ENCODE peak calls at places on chromosomes 13 and 19, in nine cellular contexts. O is stomach; E is fibroblast of lung; B is CD8-positive, alpha-beta T cell; R is naive thymus-derived CD4-positive, alpha-beta T cell; K is trophoblast cell; S is GM23338; L is effector memory CD4-positive, alpha-beta T cell; X is IMR-90. Q is an unnamed sample.
A peak's percentile ranks its signal among the peaks of the same experiment; 100 is the strongest.

GRCh38 chr19:18412610-18413239 is 6.5 kb upstream of the SSBP4 start:
- DNase-seq in R (no peak), K (no peak), B (no peak), L (no peak), E (no peak), O (no peak), S (peak; percentile 30), X (no peak), Q (no peak)

GRCh38 chr19:40165362-40165937 is 25.8 kb upstream of the MAP3K10 start:
- DNase-seq in E (peak; percentile 10), X (no peak), K (peak; percentile 10), L (peak; percentile 17), R (peak; percentile 34), O (peak; percentile 36), S (peak; percentile 90), B (peak; percentile 41), Q (no peak)

GRCh38 chr19:58350001-58350801 is 3.1 kb downstream of the A1BG start:
- DNase-seq in X (no peak), B (no peak), L (no peak), O (no peak), K (no peak), E (no peak), S (peak; percentile 53), R (no peak), Q (no peak)

GRCh38 chr13:113183450-113184129 is 24.9 kb downstream of the PCID2 start:
- DNase-seq in R (no peak), E (no peak), B (no peak), L (no peak), S (no peak), X (no peak), K (no peak), O (no peak), Q (no peak)

GRCh38 chr19:17079710-17080440 is 4.3 kb downstream of the MYO9B start:
- DNase-seq in S (no peak), R (no peak), K (peak; percentile 85), E (peak; percentile 99), X (peak; percentile 99), O (peak; percentile 74), L (peak; percentile 40), B (peak; percentile 35), Q (peak; percentile 96)

GRCh38 chr19:33260628-33261418 is 35.2 kb upstream of the SLC7A10 start:
- DNase-seq in E (no peak), S (no peak), X (no peak), B (no peak), K (no peak), L (no peak), R (no peak), O (no peak), Q (no peak)

GRCh38 chr13:113863511-113864302 is at the start of gene GAS6:
- DNase-seq in K (peak; percentile 12), X (no peak), S (peak; percentile 48), R (no peak), E (peak; percentile 51), O (peak; percentile 72), B (no peak), L (no peak), Q (no peak)

GRCh38 chr13:50529154-50529882 is 314.2 kb downstream of the DLEU7 start:
- DNase-seq in K (peak; percentile 74), B (no peak), L (no peak), E (peak; percentile 96), R (no peak), O (peak; percentile 87), S (no peak), X (peak; percentile 89), Q (peak; percentile 89)

GRCh38 chr19:18070181-18070580 is 16.6 kb downstream of the IL12RB1 start:
- DNase-seq in B (no peak), K (no peak), R (no peak), S (no peak), X (no peak), L (no peak), O (no peak), E (peak; percentile 6), Q (no peak)

GRCh38 chr19:51065221-51065960 is 499 bp upstream of the KLK13 start:
- DNase-seq in K (no peak), R (no peak), O (peak; percentile 27), B (no peak), X (no peak), S (no peak), E (no peak), L (no peak), Q (no peak)

GRCh38 chr13:108657520-108657919 is 28.1 kb downstream of the MYO16 start:
- DNase-seq in B (no peak), E (no peak), R (no peak), O (no peak), S (no peak), L (no peak), X (no peak), K (no peak), Q (no peak)

GRCh38 chr19:46697142-46697960 is 19.6 kb downstream of the PRKD2 start:
- DNase-seq in O (peak; percentile 94), L (no peak), X (peak; percentile 49), B (no peak), E (peak; percentile 56), S (peak; percentile 99), R (no peak), K (peak; percentile 85), Q (peak; percentile 94)

GRCh38 chr13:114313061-114313860 is 1.0 kb upstream of the CHAMP1 start:
- DNase-seq in X (peak; percentile 51), R (no peak), K (no peak), L (no peak), E (peak; percentile 22), O (no peak), B (no peak), S (no peak), Q (no peak)

GRCh38 chr13:44869167-44869566 is 120.1 kb downstream of the NUFIP1 start:
- DNase-seq in E (no peak), X (no peak), O (no peak), K (no peak), B (no peak), R (no peak), S (no peak), L (no peak), Q (no peak)

GRCh38 chr19:53086949-53087348 is 16.3 kb downstream of the ZNF160 start:
- DNase-seq in O (no peak), R (no peak), B (no peak), S (no peak), E (peak; percentile 17), X (peak; percentile 32), L (no peak), K (no peak), Q (no peak)

GRCh38 chr19:11414544-11414943 is 4.6 kb downstream of the RGL3 start:
- DNase-seq in R (no peak), K (no peak), S (no peak), O (no peak), B (no peak), E (no peak), X (no peak), L (no peak), Q (no peak)

GRCh38 chr19:10317045-10317856 is 1.4 kb upstream of the FDX2 start:
- DNase-seq in X (no peak), E (no peak), B (no peak), S (no peak), O (no peak), R (no peak), K (no peak), L (no peak), Q (no peak)
- H3K36me3 ChIP-seq in X (peaks cover 37% of the 10 kb centered on the region), E (peaks cover 22% of the 10 kb centered on the region), B (peaks cover 26% of the 10 kb centered on the region), S (peaks cover 10% of the 10 kb centered on the region), O (peaks cover 41% of the 10 kb centered on the region), R (peaks cover 3% of the 10 kb centered on the region), K (peaks cover 48% of the 10 kb centered on the region), L (peaks cover 48% of the 10 kb centered on the region), Q (peaks cover 45% of the 10 kb centered on the region)

DNA sequence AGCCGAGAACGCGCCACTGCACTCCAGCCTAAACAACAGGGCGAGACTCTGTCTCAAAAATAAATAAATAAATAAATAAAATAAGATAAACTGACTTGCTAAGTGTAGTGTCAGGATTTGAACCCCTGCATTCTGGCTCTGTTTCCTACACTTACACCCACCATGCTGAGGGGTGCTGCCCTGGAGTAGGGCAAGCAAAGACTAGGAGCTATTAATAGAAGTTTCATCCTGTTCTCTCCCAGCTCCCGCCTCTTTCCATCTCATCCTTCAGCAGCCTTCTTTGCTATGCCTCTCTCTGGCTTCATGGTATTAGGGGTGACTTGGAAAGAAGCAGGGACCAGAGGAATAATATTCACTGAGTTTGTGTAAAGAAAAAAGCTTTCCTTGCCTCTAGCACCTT is 8.5 kb upstream of the PLAUR start:
- DNase-seq in X (no peak), B (no peak), L (no peak), R (no peak), E (no peak), S (no peak), K (no peak), O (no peak), Q (no peak)
- H3K27ac ChIP-seq in X (no peak overlapping the region), B (no peak overlapping the region), L (no peak overlapping the region), R (no peak overlapping the region), E (no peak overlapping the region), S (no peak overlapping the region), K (no peak overlapping the region), O (no peak overlapping the region), Q (no peak overlapping the region)

GRCh38 chr19:3048190-3048533 is 14.1 kb downstream of the TLE5 start:
- DNase-seq in X (no peak), L (no peak), S (no peak), K (no peak), B (no peak), R (no peak), E (no peak), O (no peak), Q (no peak)
- H3K4me1 ChIP-seq in X (no peaks in the 10 kb centered on the region), L (peaks cover 6% of the 10 kb centered on the region), S (peaks cover 10% of the 10 kb centered on the region), K (no peaks in the 10 kb centered on the region), B (peaks cover 19% of the 10 kb centered on the region), R (peaks cover 4% of the 10 kb centered on the region), E (no peaks in the 10 kb centered on the region), O (peaks cover 19% of the 10 kb centered on the region), Q (peaks cover 20% of the 10 kb centered on the region)

DNA sequence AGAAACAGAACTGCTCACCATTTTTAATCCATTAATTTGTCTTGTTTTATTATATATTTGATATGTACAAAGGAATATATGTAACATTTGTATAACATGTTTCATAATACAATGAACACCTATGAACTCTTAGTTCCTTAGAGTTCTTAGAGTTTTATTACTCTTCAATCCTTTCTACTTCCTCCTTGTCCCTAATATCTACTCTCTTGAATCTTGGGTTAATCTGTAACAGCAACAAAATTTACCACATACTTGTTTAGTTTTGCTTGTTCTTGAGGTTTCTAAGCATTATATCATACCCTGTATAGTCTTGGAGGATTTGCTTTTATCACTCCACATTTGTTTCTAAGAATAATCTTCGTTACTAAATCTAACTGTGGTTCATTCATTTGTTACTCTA is 151.4 kb downstream of the PDS5B start:
- DNase-seq in O (no peak), S (no peak), K (no peak), X (no peak), R (no peak), E (no peak), B (no peak), L (no peak), Q (no peak)
- H3K36me3 ChIP-seq in O (peaks cover 3% of the 10 kb centered on the region), S (no peaks in the 10 kb centered on the region), K (no peaks in the 10 kb centered on the region), X (peaks cover 2% of the 10 kb centered on the region), R (no peaks in the 10 kb centered on the region), E (no peaks in the 10 kb centered on the region), B (no peaks in the 10 kb centered on the region), L (no peaks in the 10 kb centered on the region), Q (peaks cover 9% of the 10 kb centered on the region)

GRCh38 chr13:84433024-84433423 is 550.8 kb upstream of the SLITRK1 start:
- DNase-seq in L (no peak), R (no peak), K (no peak), S (no peak), B (no peak), X (peak; percentile 83), E (peak; percentile 95), O (no peak), Q (no peak)
- H3K27ac ChIP-seq in L (no peak overlapping the region), R (no peak overlapping the region), K (no peak overlapping the region), S (no peak overlapping the region), B (no peak overlapping the region), X (no peak overlapping the region), E (no peak overlapping the region), O (no peak overlapping the region), Q (no peak overlapping the region)

GRCh38 chr19:48818234-48818823 is 7.5 kb upstream of the BCAT2 start:
- DNase-seq in S (no peak), R (no peak), X (no peak), K (no peak), L (no peak), B (no peak), E (no peak), O (peak; percentile 76), Q (no peak)
- H3K4me1 ChIP-seq in S (peaks cover 1% of the 10 kb centered on the region), R (no peaks in the 10 kb centered on the region), X (peaks cover 3% of the 10 kb centered on the region), K (no peaks in the 10 kb centered on the region), L (no peaks in the 10 kb centered on the region), B (no peaks in the 10 kb centered on the region), E (peaks cover 7% of the 10 kb centered on the region), O (peaks cover 35% of the 10 kb centered on the region), Q (peaks cover 12% of the 10 kb centered on the region)

Q was measured in sigmoid colon.